ENCODE peak calls at places on chromosomes 2 and 18, in five cellular contexts. S, D, L, N and W are unnamed samples.
A peak's percentile ranks its signal among the peaks of the same experiment; 100 is the strongest.

GRCh38 chr2:41972819-41973218 is 75.0 kb upstream of the PKDCC start:
- DNase-seq in L (no peak), D (no peak), S (no peak), N (no peak), W (no peak)

GRCh38 chr2:33782395-33783239 is 183.5 kb upstream of the FAM98A start:
- DNase-seq in D (peak; percentile 36), N (no peak), S (no peak), L (no peak), W (no peak)

GRCh38 chr2:207881902-207882301 is 112.2 kb upstream of the FZD5 start:
- DNase-seq in S (no peak), D (no peak), L (no peak), N (no peak), W (no peak)

GRCh38 chr2:181715033-181715630 is 34.8 kb upstream of the NEUROD1 start:
- DNase-seq in L (no peak), N (peak; percentile 89), D (peak; percentile 74), S (peak; percentile 74), W (peak; percentile 55)

GRCh38 chr2:75560022-75560767 is 544 bp downstream of the EVA1A start:
- DNase-seq in N (peak; percentile 68), S (no peak), D (peak; percentile 16), L (no peak), W (no peak)

GRCh38 chr2:30565860-30566358 is 118.9 kb downstream of the LCLAT1 start:
- DNase-seq in L (no peak), S (no peak), D (no peak), N (peak; percentile 6), W (peak; percentile 45)

GRCh38 chr2:26692814-26693286 is 328 bp downstream of the KCNK3 start:
- DNase-seq in D (no peak), S (no peak), L (no peak), N (peak; percentile 56), W (no peak)

GRCh38 chr18:60861575-60861974 is 471.7 kb upstream of the CDH20 start:
- DNase-seq in N (no peak), D (no peak), L (no peak), S (no peak), W (no peak)

GRCh38 chr2:40129725-40130124 is 322.2 kb downstream of the SLC8A1 start:
- DNase-seq in L (no peak), N (peak; percentile 6), S (no peak), D (no peak), W (no peak)

GRCh38 chr18:3616142-3616541 is 166.2 kb downstream of the TGIF1 start:
- DNase-seq in D (no peak), S (no peak), N (no peak), L (no peak), W (no peak)

GRCh38 chr2:154758871-154759270 is 60.4 kb downstream of the KCNJ3 start:
- DNase-seq in N (no peak), S (no peak), L (no peak), D (no peak), W (no peak)

GRCh38 chr18:23867011-23867410 is 147.5 kb upstream of the TTC39C start:
- DNase-seq in L (no peak), D (no peak), S (no peak), N (no peak), W (no peak)

GRCh38 chr18:4639628-4640310 is 184.7 kb upstream of the DLGAP1 start:
- DNase-seq in S (no peak), D (no peak), L (no peak), N (no peak), W (no peak)

GRCh38 chr2:239903210-239903609 is 121.9 kb downstream of the NDUFA10 start:
- DNase-seq in S (no peak), D (no peak), L (no peak), N (no peak), W (no peak)

GRCh38 chr2:216006164-216006663 is 7.1 kb downstream of the MREG start:
- DNase-seq in S (no peak), N (peak; percentile 11), D (peak; percentile 49), L (no peak), W (no peak)

GRCh38 chr2:10380048-10380926 is 67.8 kb downstream of the ODC1 start:
- DNase-seq in D (no peak), L (no peak), S (no peak), N (no peak), W (no peak)

GRCh38 chr18:70195852-70196434 is 9.5 kb downstream of the RTTN start:
- DNase-seq in S (no peak), N (peak; percentile 78), D (peak; percentile 10), L (no peak), W (no peak)

GRCh38 chr18:58438161-58438983 is 190.5 kb downstream of the ALPK2 start:
- DNase-seq in S (no peak), D (no peak), N (peak; percentile 47), L (no peak), W (no peak)

GRCh38 chr18:49802623-49803022 is 10.7 kb downstream of the ACAA2 start:
- DNase-seq in N (no peak), S (no peak), D (no peak), L (no peak), W (no peak)